ENCODE peak calls at places on chromosomes 13 and 19, in seven cellular contexts. One of them, this sample, is unnamed.

GRCh38 chr19:34274827-34275625 is 20.7 kb downstream of the GARRE1 start:
- DNase-seq in T-helper 17 cell: no peak
- DNase-seq in gastrocnemius medialis: no peak
- DNase-seq in omental fat pad: no peak
- DNase-seq in heart right ventricle: no peak
- DNase-seq in H1: no peak
- DNase-seq in suprapubic skin: no peak
- DNase-seq in this sample: no peak

GRCh38 chr13:95049772-95050171 is 251.5 kb downstream of the ABCC4 start:
- DNase-seq in H1: no peak
- DNase-seq in heart right ventricle: no peak
- DNase-seq in suprapubic skin: no peak
- DNase-seq in gastrocnemius medialis: no peak
- DNase-seq in omental fat pad: no peak
- DNase-seq in T-helper 17 cell: no peak
- DNase-seq in this sample: no peak

GRCh38 chr19:7919681-7920519 is at the start of gene SNAPC2:
- DNase-seq in heart right ventricle: peak; percentile 97
- DNase-seq in gastrocnemius medialis: peak; percentile 93
- DNase-seq in T-helper 17 cell: peak; percentile 94
- DNase-seq in omental fat pad: peak; percentile 90
- DNase-seq in H1: peak; percentile 99
- DNase-seq in suprapubic skin: peak; percentile 98
- DNase-seq in this sample: peak; percentile 93

GRCh38 chr13:110644892-110645521 is 29.7 kb downstream of the NAXD start:
- DNase-seq in gastrocnemius medialis: peak; percentile 76
- DNase-seq in omental fat pad: no peak
- DNase-seq in suprapubic skin: peak; percentile 76
- DNase-seq in H1: peak; percentile 82
- DNase-seq in heart right ventricle: peak; percentile 62
- DNase-seq in T-helper 17 cell: no peak
- DNase-seq in this sample: no peak

GRCh38 chr13:109332501-109333499 is 453.6 kb downstream of the IRS2 start:
- DNase-seq in omental fat pad: no peak
- DNase-seq in heart right ventricle: no peak
- DNase-seq in suprapubic skin: no peak
- DNase-seq in T-helper 17 cell: no peak
- DNase-seq in H1: no peak
- DNase-seq in gastrocnemius medialis: no peak
- DNase-seq in this sample: no peak

GRCh38 chr19:17026706-17027427 is at the start of gene CPAMD8:
- DNase-seq in heart right ventricle: peak; percentile 11
- DNase-seq in suprapubic skin: no peak
- DNase-seq in H1: peak; percentile 75
- DNase-seq in gastrocnemius medialis: no peak
- DNase-seq in T-helper 17 cell: no peak
- DNase-seq in omental fat pad: no peak
- DNase-seq in this sample: no peak

GRCh38 chr19:30556230-30556711 is 184.1 kb downstream of the ZNF536 start:
- DNase-seq in heart right ventricle: no peak
- DNase-seq in gastrocnemius medialis: no peak
- DNase-seq in H1: no peak
- DNase-seq in suprapubic skin: no peak
- DNase-seq in T-helper 17 cell: no peak
- DNase-seq in omental fat pad: no peak
- DNase-seq in this sample: no peak

GRCh38 chr19:46471116-46471733 is at the start of gene PNMA8A:
- DNase-seq in suprapubic skin: no peak
- DNase-seq in omental fat pad: no peak
- DNase-seq in T-helper 17 cell: no peak
- DNase-seq in H1: peak; percentile 94
- DNase-seq in gastrocnemius medialis: peak; percentile 20
- DNase-seq in heart right ventricle: peak; percentile 65
- DNase-seq in this sample: no peak

GRCh38 chr13:44303681-44304432 is 69.8 kb upstream of the SERP2 start:
- DNase-seq in gastrocnemius medialis: peak; percentile 74
- DNase-seq in H1: no peak
- DNase-seq in heart right ventricle: peak; percentile 85
- DNase-seq in omental fat pad: no peak
- DNase-seq in suprapubic skin: no peak
- DNase-seq in T-helper 17 cell: no peak
- DNase-seq in this sample: no peak

GRCh38 chr13:100525453-100526298 is 62.9 kb downstream of the GGACT start:
- DNase-seq in suprapubic skin: peak; percentile 52
- DNase-seq in gastrocnemius medialis: no peak
- DNase-seq in heart right ventricle: no peak
- DNase-seq in T-helper 17 cell: no peak
- DNase-seq in omental fat pad: no peak
- DNase-seq in H1: no peak
- DNase-seq in this sample: no peak

GRCh38 chr13:32278456-32278855 is 36.7 kb downstream of the ZAR1L start:
- DNase-seq in H1: no peak
- DNase-seq in heart right ventricle: no peak
- DNase-seq in T-helper 17 cell: no peak
- DNase-seq in gastrocnemius medialis: no peak
- DNase-seq in omental fat pad: no peak
- DNase-seq in suprapubic skin: no peak
- DNase-seq in this sample: no peak

GRCh38 chr19:7926727-7927604 is 1.0 kb upstream of the CTXN1 start:
- DNase-seq in suprapubic skin: no peak
- DNase-seq in omental fat pad: no peak
- DNase-seq in heart right ventricle: no peak
- DNase-seq in gastrocnemius medialis: no peak
- DNase-seq in H1: no peak
- DNase-seq in T-helper 17 cell: no peak
- DNase-seq in this sample: no peak